ENCODE peak calls at places on chromosomes 12 and 14, in nine cellular contexts. One of them, this sample, is unnamed.

GRCh38 chr12:7162691-7163114 is 26.8 kb upstream of the PEX5 start:
- DNase-seq in lower lobe of right lung: peak; percentile 65
- DNase-seq in fibroblast of mammary gland: no peak
- DNase-seq in bronchial epithelial cell: peak; percentile 55
- DNase-seq in fibroblast of lung: no peak
- DNase-seq in cardiac muscle cell: no peak
- DNase-seq in breast epithelium: no peak
- DNase-seq in lower leg skin: no peak
- DNase-seq in adrenal gland: peak; percentile 32
- DNase-seq in this sample: no peak

GRCh38 chr14:89616425-89617141 is 199.6 kb upstream of the FOXN3 start:
- DNase-seq in lower lobe of right lung: no peak
- DNase-seq in breast epithelium: no peak
- DNase-seq in fibroblast of mammary gland: peak; percentile 31
- DNase-seq in fibroblast of lung: peak; percentile 46
- DNase-seq in cardiac muscle cell: peak; percentile 49
- DNase-seq in lower leg skin: no peak
- DNase-seq in adrenal gland: no peak
- DNase-seq in bronchial epithelial cell: no peak
- DNase-seq in this sample: peak; percentile 45

GRCh38 chr14:90060965-90061848 is 587 bp upstream of the KCNK13 start:
- DNase-seq in adrenal gland: no peak
- DNase-seq in bronchial epithelial cell: no peak
- DNase-seq in fibroblast of mammary gland: no peak
- DNase-seq in lower leg skin: no peak
- DNase-seq in lower lobe of right lung: no peak
- DNase-seq in fibroblast of lung: no peak
- DNase-seq in cardiac muscle cell: no peak
- DNase-seq in breast epithelium: no peak
- DNase-seq in this sample: no peak

GRCh38 chr14:81009339-81009738 is 53.9 kb downstream of the TSHR start:
- DNase-seq in fibroblast of mammary gland: no peak
- DNase-seq in lower lobe of right lung: no peak
- DNase-seq in fibroblast of lung: no peak
- DNase-seq in breast epithelium: no peak
- DNase-seq in lower leg skin: no peak
- DNase-seq in bronchial epithelial cell: no peak
- DNase-seq in adrenal gland: no peak
- DNase-seq in cardiac muscle cell: no peak
- DNase-seq in this sample: no peak

GRCh38 chr12:47744005-47744651 is 14.6 kb downstream of the RAPGEF3 start:
- DNase-seq in breast epithelium: peak; percentile 86
- DNase-seq in cardiac muscle cell: no peak
- DNase-seq in fibroblast of mammary gland: no peak
- DNase-seq in adrenal gland: peak; percentile 41
- DNase-seq in fibroblast of lung: no peak
- DNase-seq in bronchial epithelial cell: peak; percentile 73
- DNase-seq in lower lobe of right lung: peak; percentile 78
- DNase-seq in lower leg skin: peak; percentile 49
- DNase-seq in this sample: no peak

GRCh38 chr12:111359914-111360276 is 9.0 kb downstream of the PHETA1 start:
- DNase-seq in lower leg skin: no peak
- DNase-seq in adrenal gland: no peak
- DNase-seq in cardiac muscle cell: no peak
- DNase-seq in fibroblast of lung: no peak
- DNase-seq in lower lobe of right lung: no peak
- DNase-seq in bronchial epithelial cell: no peak
- DNase-seq in breast epithelium: no peak
- DNase-seq in fibroblast of mammary gland: no peak
- DNase-seq in this sample: no peak

GRCh38 chr12:52235822-52236291 is 2.8 kb downstream of the KRT7 start:
- DNase-seq in adrenal gland: no peak
- DNase-seq in fibroblast of mammary gland: no peak
- DNase-seq in lower leg skin: no peak
- DNase-seq in bronchial epithelial cell: peak; percentile 61
- DNase-seq in breast epithelium: peak; percentile 69
- DNase-seq in lower lobe of right lung: peak; percentile 57
- DNase-seq in cardiac muscle cell: no peak
- DNase-seq in fibroblast of lung: no peak
- DNase-seq in this sample: no peak

GRCh38 chr12:81170072-81170471 is 92.2 kb downstream of the ACSS3 start:
- DNase-seq in breast epithelium: no peak
- DNase-seq in bronchial epithelial cell: peak; percentile 51
- DNase-seq in cardiac muscle cell: peak; percentile 19
- DNase-seq in lower lobe of right lung: no peak
- DNase-seq in fibroblast of mammary gland: peak; percentile 7
- DNase-seq in fibroblast of lung: peak; percentile 4
- DNase-seq in adrenal gland: no peak
- DNase-seq in lower leg skin: no peak
- DNase-seq in this sample: peak; percentile 15

GRCh38 chr14:90616881-90617280 is 199.3 kb downstream of the TTC7B start:
- DNase-seq in adrenal gland: no peak
- DNase-seq in lower lobe of right lung: no peak
- DNase-seq in fibroblast of mammary gland: no peak
- DNase-seq in breast epithelium: no peak
- DNase-seq in lower leg skin: no peak
- DNase-seq in fibroblast of lung: no peak
- DNase-seq in cardiac muscle cell: peak; percentile 26
- DNase-seq in bronchial epithelial cell: no peak
- DNase-seq in this sample: no peak

GRCh38 chr14:59622641-59623040 is 46.0 kb upstream of the CCDC175 start:
- DNase-seq in adrenal gland: no peak
- DNase-seq in cardiac muscle cell: no peak
- DNase-seq in fibroblast of lung: no peak
- DNase-seq in lower leg skin: no peak
- DNase-seq in breast epithelium: no peak
- DNase-seq in fibroblast of mammary gland: no peak
- DNase-seq in lower lobe of right lung: no peak
- DNase-seq in bronchial epithelial cell: no peak
- DNase-seq in this sample: no peak

GRCh38 chr14:41607966-41608663 is 1.4 kb downstream of the LRFN5 start:
- DNase-seq in lower leg skin: no peak
- DNase-seq in adrenal gland: peak; percentile 31
- DNase-seq in fibroblast of lung: peak; percentile 33
- DNase-seq in bronchial epithelial cell: no peak
- DNase-seq in cardiac muscle cell: no peak
- DNase-seq in lower lobe of right lung: no peak
- DNase-seq in fibroblast of mammary gland: peak; percentile 26
- DNase-seq in breast epithelium: no peak
- DNase-seq in this sample: no peak

DNA sequence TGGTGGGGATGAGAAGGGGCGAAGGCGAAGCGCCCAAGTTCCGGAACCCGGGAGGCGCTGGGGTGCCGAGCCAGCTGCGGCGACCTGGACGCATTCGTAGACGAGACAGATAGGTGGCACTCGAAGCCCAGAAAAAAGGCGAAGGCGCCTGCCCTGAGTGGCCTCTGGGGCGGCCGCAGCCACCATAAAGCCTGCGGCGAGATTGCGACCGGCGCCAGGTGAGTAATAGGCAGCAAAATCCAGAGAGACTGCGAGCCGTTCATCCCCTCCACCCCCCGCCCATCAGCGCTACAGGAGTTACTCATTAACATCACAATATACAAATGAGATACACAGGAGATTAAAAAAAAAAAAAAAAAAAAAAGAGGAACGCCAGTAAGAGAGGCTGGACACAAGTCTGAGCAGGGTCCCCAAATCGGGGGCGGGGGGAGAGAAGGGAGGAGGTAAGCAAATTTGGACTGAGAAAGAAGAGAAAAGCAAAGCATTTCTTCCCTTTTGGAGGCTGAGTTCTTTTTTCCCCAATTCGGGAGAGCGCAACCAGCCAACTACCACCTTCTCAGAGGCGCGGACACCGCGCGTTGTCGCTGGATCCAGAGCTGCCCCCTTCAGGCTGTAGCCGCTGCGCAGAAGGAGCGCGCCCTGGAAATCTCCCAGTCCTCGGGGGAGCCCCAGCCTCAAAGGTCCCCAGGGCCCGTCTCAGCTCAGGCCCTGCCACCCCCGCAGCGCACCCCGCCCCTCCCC is 15.7 kb downstream of the TBX3 start:
- DNase-seq in lower leg skin: peak; percentile 66
- DNase-seq in breast epithelium: peak; percentile 84
- DNase-seq in bronchial epithelial cell: peak; percentile 54
- DNase-seq in fibroblast of lung: peak; percentile 84
- DNase-seq in cardiac muscle cell: peak; percentile 76
- DNase-seq in lower lobe of right lung: peak; percentile 73
- DNase-seq in fibroblast of mammary gland: peak; percentile 87
- DNase-seq in adrenal gland: peak; percentile 93
- DNase-seq in this sample: peak; percentile 65
- TF ChIP-seq CTCF in lower leg skin: no peak
- TF ChIP-seq CTCF in breast epithelium: peak; percentile 56
- TF ChIP-seq CTCF in bronchial epithelial cell: peak; percentile 69
- TF ChIP-seq CTCF in fibroblast of lung: peak; percentile 60
- TF ChIP-seq CTCF in cardiac muscle cell: peak; percentile 46
- TF ChIP-seq CTCF in lower lobe of right lung: peak; percentile 47
- TF ChIP-seq CTCF in fibroblast of mammary gland: peak; percentile 43
- TF ChIP-seq CTCF in adrenal gland: peak; percentile 25
- TF ChIP-seq CTCF in this sample: peak; percentile 72

GRCh38 chr12:130290114-130290513 is 47.6 kb upstream of the PIWIL1 start:
- DNase-seq in fibroblast of mammary gland: no peak
- DNase-seq in breast epithelium: no peak
- DNase-seq in adrenal gland: no peak
- DNase-seq in fibroblast of lung: no peak
- DNase-seq in bronchial epithelial cell: no peak
- DNase-seq in lower lobe of right lung: no peak
- DNase-seq in lower leg skin: no peak
- DNase-seq in cardiac muscle cell: no peak
- DNase-seq in this sample: no peak
- H3K4me3 ChIP-seq in fibroblast of mammary gland: no peak overlapping the region
- H3K4me3 ChIP-seq in breast epithelium: no peak overlapping the region
- H3K4me3 ChIP-seq in adrenal gland: no peak overlapping the region
- H3K4me3 ChIP-seq in fibroblast of lung: no peak overlapping the region
- H3K4me3 ChIP-seq in bronchial epithelial cell: no peak overlapping the region
- H3K4me3 ChIP-seq in lower lobe of right lung: no peak overlapping the region
- H3K4me3 ChIP-seq in lower leg skin: no peak overlapping the region
- H3K4me3 ChIP-seq in cardiac muscle cell: no peak overlapping the region
- H3K4me3 ChIP-seq in this sample: no peak overlapping the region

DNA sequence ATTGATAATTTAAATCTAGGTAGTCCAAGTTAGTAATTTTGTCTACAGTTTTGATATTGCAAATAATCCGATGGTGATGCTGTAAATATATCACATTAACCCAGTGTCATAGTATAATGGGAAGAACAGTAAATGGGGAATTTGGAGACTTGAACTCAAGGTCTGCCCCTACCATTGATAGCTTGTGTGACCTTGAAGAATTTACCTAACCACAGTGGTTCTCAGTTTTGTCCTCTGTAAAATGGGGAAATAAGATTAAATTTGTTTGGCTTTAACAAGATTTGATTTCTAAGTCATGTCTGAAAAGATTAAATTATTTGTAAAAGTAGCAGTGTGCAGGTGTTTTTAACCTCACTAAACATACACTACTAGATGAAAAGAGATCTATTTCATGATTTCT is 100.9 kb downstream of the UNC79 start:
- DNase-seq in cardiac muscle cell: no peak
- DNase-seq in breast epithelium: no peak
- DNase-seq in adrenal gland: no peak
- DNase-seq in bronchial epithelial cell: no peak
- DNase-seq in fibroblast of lung: no peak
- DNase-seq in fibroblast of mammary gland: no peak
- DNase-seq in lower leg skin: no peak
- DNase-seq in lower lobe of right lung: no peak
- DNase-seq in this sample: no peak
- TF ChIP-seq CTCF in cardiac muscle cell: no peak
- TF ChIP-seq CTCF in breast epithelium: no peak
- TF ChIP-seq CTCF in adrenal gland: no peak
- TF ChIP-seq CTCF in bronchial epithelial cell: no peak
- TF ChIP-seq CTCF in fibroblast of lung: no peak
- TF ChIP-seq CTCF in fibroblast of mammary gland: no peak
- TF ChIP-seq CTCF in lower leg skin: no peak
- TF ChIP-seq CTCF in lower lobe of right lung: no peak
- TF ChIP-seq CTCF in this sample: no peak

DNA sequence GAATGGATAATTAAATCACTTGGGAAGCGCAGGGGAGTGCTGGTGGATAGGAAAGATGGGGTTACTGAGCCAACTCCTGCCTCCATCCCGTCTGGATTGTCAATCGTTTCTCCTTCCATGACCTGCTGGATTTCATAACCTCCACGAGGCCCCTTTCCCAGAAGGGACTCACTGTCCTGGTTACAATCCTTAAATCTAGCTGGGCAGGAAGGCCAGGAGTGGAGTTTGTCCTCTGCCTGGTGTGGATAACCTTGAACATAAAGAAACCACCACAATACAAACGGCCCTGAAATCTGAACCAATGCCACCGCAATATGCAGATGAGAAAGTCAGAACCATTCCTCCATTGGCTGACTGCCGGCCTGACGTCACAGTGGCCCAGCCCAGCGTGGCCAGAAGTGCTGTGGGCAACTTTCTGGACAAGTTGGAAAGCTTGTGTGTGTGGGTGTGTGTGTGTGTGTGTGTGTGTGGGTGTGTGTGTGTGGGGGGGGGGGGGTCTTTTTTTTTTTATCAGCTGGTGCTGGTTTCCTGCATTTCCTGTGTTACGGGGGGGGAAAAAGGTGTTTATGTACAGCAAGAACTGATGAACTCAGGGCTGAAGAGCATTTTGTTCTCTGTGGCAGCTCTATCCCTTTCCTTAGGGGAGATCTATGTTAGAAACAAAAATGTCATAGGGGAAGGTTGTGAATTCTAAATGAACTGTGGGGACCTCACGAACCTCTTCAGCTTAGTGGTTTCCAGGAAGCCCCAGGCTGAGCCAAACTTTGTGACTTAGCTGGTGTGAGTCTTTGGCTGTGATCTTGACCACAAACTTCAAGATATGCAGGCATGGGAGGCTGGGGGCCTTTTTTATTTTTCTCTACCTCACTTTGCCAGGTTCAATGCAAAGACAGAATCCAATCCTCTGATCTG is 81.6 kb upstream of the MED13L start:
- DNase-seq in breast epithelium: peak; percentile 86
- DNase-seq in fibroblast of lung: peak; percentile 98
- DNase-seq in adrenal gland: peak; percentile 97
- DNase-seq in cardiac muscle cell: peak; percentile 98
- DNase-seq in fibroblast of mammary gland: peak; percentile 94
- DNase-seq in lower leg skin: peak; percentile 89
- DNase-seq in lower lobe of right lung: peak; percentile 94
- DNase-seq in bronchial epithelial cell: peak; percentile 74
- DNase-seq in this sample: peak; percentile 93
- H3K4me3 ChIP-seq in breast epithelium: peak overlapping the region; percentile 38
- H3K4me3 ChIP-seq in fibroblast of lung: peak overlapping the region; percentile 33
- H3K4me3 ChIP-seq in adrenal gland: no peak overlapping the region
- H3K4me3 ChIP-seq in cardiac muscle cell: no peak overlapping the region
- H3K4me3 ChIP-seq in fibroblast of mammary gland: peak overlapping the region; percentile 20
- H3K4me3 ChIP-seq in lower leg skin: no peak overlapping the region
- H3K4me3 ChIP-seq in lower lobe of right lung: peak overlapping the region; percentile 21
- H3K4me3 ChIP-seq in bronchial epithelial cell: no peak overlapping the region
- H3K4me3 ChIP-seq in this sample: no peak overlapping the region

DNA sequence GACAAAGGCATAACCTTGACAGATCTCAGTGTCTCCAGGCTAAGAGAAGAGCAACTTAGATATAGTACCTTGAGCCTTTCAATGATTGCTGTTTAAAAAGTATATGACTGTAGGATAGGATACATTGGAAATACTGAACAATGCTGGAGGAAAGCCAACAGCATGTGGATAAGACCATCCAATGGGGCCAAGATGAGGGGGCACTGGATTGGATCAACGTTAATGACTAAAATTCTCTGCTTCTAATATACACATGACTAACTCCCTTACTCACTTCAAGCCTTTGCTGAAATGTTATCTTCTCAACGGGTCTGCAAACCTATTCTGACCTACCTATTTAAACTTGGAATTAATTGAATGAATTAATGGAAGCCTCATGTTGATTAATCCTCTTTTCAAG is 354.9 kb downstream of the RAD51B start:
- DNase-seq in lower leg skin: no peak
- DNase-seq in cardiac muscle cell: no peak
- DNase-seq in breast epithelium: no peak
- DNase-seq in bronchial epithelial cell: no peak
- DNase-seq in adrenal gland: no peak
- DNase-seq in lower lobe of right lung: no peak
- DNase-seq in fibroblast of mammary gland: peak; percentile 37
- DNase-seq in fibroblast of lung: no peak
- DNase-seq in this sample: no peak
- TF ChIP-seq CTCF in lower leg skin: no peak
- TF ChIP-seq CTCF in cardiac muscle cell: no peak
- TF ChIP-seq CTCF in breast epithelium: no peak
- TF ChIP-seq CTCF in bronchial epithelial cell: no peak
- TF ChIP-seq CTCF in adrenal gland: no peak
- TF ChIP-seq CTCF in lower lobe of right lung: no peak
- TF ChIP-seq CTCF in fibroblast of mammary gland: no peak
- TF ChIP-seq CTCF in fibroblast of lung: no peak
- TF ChIP-seq CTCF in this sample: no peak

This sample was measured in brain microvascular endothelial cell.